ENCODE peak calls at places on chromosomes 4 and X, in ten cellular contexts. T is ovary; W is lung; D is naive thymus-derived CD4-positive, alpha-beta T cell; I is right atrium auricular region; P is IMR-90; V is heart left ventricle; Z is epithelial cell of prostate; N is left ventricle myocardium inferior; B is K562. L is an unnamed sample.

GRCh38 chr4:170827562-170828260 is 738.0 kb upstream of the AADAT start:
- DNase-seq in B (no peak), T (no peak), D (no peak), W (no peak), I (no peak), Z (peak), P (no peak), N (no peak), V (no peak), L (peak)

GRCh38 chr4:34323549-34324325 is 1920.6 kb downstream of the ARAP2 start:
- DNase-seq in W (no peak), B (no peak), I (no peak), N (no peak), P (peak), T (no peak), V (no peak), Z (no peak), D (no peak), L (no peak)

GRCh38 chr4:126839066-126839465 is 793.7 kb upstream of the INTU start:
- DNase-seq in W (no peak), V (no peak), Z (no peak), N (no peak), B (no peak), T (no peak), D (no peak), I (no peak), P (peak), L (no peak)

GRCh38 chrX:63934791-63935190 is 149.8 kb upstream of the ARHGEF9 start:
- DNase-seq in I (no peak), B (no peak), P (no peak), D (no peak), V (no peak), N (no peak), Z (no peak), T (no peak), W (no peak), L (no peak)

GRCh38 chrX:23699636-23700194 is 32.4 kb downstream of the PRDX4 start:
- DNase-seq in P (peak), W (peak), T (peak), V (peak), B (peak), Z (no peak), N (no peak), D (no peak), I (peak), L (no peak)

GRCh38 chrX:20374866-20375530 is 108.3 kb upstream of the RPS6KA3 start:
- DNase-seq in T (no peak), Z (peak), W (no peak), D (no peak), P (no peak), I (no peak), V (no peak), B (no peak), N (no peak), L (no peak)

GRCh38 chrX:28391528-28391927 is 195.7 kb upstream of the IL1RAPL1 start:
- DNase-seq in B (no peak), T (no peak), Z (no peak), D (no peak), W (no peak), V (no peak), N (no peak), P (no peak), I (no peak), L (no peak)

GRCh38 chr4:82431026-82431745 is 796 bp downstream of the ENOPH1 start:
- DNase-seq in P (peak), W (peak), T (peak), V (no peak), Z (no peak), D (peak), I (no peak), B (peak), N (no peak), L (peak)

GRCh38 chrX:150162141-150162540 is 201.0 kb upstream of the MAMLD1 start:
- DNase-seq in B (no peak), T (no peak), Z (no peak), I (no peak), P (no peak), V (no peak), W (no peak), N (no peak), D (no peak), L (peak)

GRCh38 chr4:39568805-39569204 is 41.6 kb upstream of the UGDH start:
- DNase-seq in T (no peak), I (no peak), Z (peak), D (no peak), V (no peak), W (no peak), N (no peak), B (no peak), P (no peak), L (peak)

GRCh38 chr4:137510866-137511265 is 21.4 kb downstream of the PCDH18 start:
- DNase-seq in B (no peak), I (no peak), P (peak), N (no peak), V (no peak), D (no peak), W (no peak), T (no peak), Z (no peak), L (peak)

GRCh38 chr4:7518871-7519637 is 84.3 kb upstream of the PSAPL1 start:
- DNase-seq in V (peak), T (no peak), P (no peak), N (peak), Z (no peak), B (no peak), W (no peak), I (no peak), D (no peak), L (no peak)

GRCh38 chr4:16505726-16506125 is 279.5 kb upstream of the TAPT1 start:
- DNase-seq in D (no peak), I (no peak), B (no peak), V (no peak), T (no peak), W (no peak), P (peak), N (no peak), Z (no peak), L (no peak)

GRCh38 chrX:143298663-143299241 is 218.5 kb downstream of the SPANXN3 start:
- DNase-seq in N (no peak), D (no peak), T (no peak), I (no peak), W (no peak), B (no peak), Z (no peak), P (no peak), V (no peak), L (no peak)

GRCh38 chr4:180513076-180513475 is 1730.1 kb upstream of the TENM3 start:
- DNase-seq in W (no peak), D (no peak), T (no peak), I (no peak), P (no peak), N (no peak), V (no peak), Z (no peak), B (no peak), L (no peak)

GRCh38 chr4:156503119-156503518 is 468.5 kb downstream of the PDGFC start:
- DNase-seq in N (no peak), T (no peak), B (no peak), V (no peak), Z (no peak), I (no peak), D (no peak), W (no peak), P (no peak), L (no peak)

GRCh38 chr4:187321741-187322140 is 598.1 kb upstream of the FAT1 start:
- DNase-seq in W (no peak), Z (no peak), I (no peak), V (no peak), P (no peak), T (no peak), B (no peak), N (no peak), D (no peak), L (no peak)

GRCh38 chrX:153917814-153918213 is 8.2 kb downstream of the ARHGAP4 start:
- DNase-seq in D (no peak), V (no peak), Z (no peak), P (no peak), I (no peak), B (no peak), W (no peak), T (no peak), N (no peak), L (peak)

GRCh38 chrX:50920132-50920531 is 9.6 kb downstream of the BMP15 start:
- DNase-seq in T (no peak), W (no peak), N (no peak), B (no peak), P (peak), I (no peak), V (no peak), D (no peak), Z (no peak), L (no peak)

GRCh38 chr4:149985981-149986380 is 92.3 kb upstream of the DCLK2 start:
- DNase-seq in V (no peak), D (no peak), I (no peak), T (no peak), Z (no peak), N (no peak), W (no peak), P (no peak), B (no peak), L (no peak)

DNA sequence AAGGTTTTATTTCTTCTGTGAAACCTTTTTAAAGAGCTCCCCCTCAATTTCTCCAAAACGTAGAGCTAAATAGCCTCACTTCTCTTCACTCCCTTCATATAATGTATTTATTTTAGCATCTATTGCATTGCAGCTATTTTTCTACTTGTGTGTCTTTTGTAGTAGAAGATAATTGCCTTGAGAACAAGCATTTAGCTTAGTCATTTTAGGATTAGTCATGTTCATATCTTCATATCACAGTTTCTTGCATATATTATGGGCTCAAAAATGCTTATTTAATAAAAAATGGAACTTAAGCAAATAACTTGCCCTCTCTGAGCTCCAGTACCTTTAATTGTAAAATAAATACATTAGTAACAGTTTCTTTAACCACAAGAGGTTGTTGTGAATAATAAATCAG is 72.1 kb upstream of the SPANXC start:
- DNase-seq in T (no peak), D (no peak), N (no peak), P (peak), Z (no peak), V (no peak), I (no peak), W (no peak), B (no peak), L (peak)
- H3K27ac ChIP-seq in T (no peak), D (no peak), N (no peak), P (no peak), Z (no peak), V (no peak), I (no peak), W (no peak), B (no peak), L (no peak)

GRCh38 chr4:75843596-75843995 is 58.7 kb downstream of the PPEF2 start:
- DNase-seq in I (no peak), N (no peak), D (no peak), Z (no peak), P (no peak), T (no peak), B (no peak), W (no peak), V (no peak), L (no peak)
- H3K27ac ChIP-seq in I (peak), N (no peak), D (no peak), Z (no peak), P (peak), T (no peak), B (no peak), W (no peak), V (no peak), L (no peak)

DNA sequence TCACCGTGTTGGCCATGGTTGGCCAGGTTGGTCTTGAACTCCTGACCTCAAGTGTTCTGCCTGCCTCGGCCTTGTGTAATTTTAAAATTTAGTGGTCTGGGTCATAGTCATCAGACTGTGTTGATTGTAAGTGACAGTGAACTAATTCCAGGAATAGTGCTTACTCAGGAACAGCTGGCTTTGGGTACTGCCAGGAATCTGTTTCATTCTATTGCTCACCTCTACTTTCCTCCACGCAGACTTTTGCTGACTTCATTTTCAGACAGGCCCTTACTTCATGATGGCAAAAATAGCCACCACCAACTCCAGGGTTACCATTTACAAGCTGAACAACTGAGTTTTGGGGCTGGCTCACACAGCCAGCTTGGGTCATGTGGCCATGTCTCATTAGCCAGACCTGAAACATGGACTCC is 54.6 kb downstream of the FNIP2 start:
- DNase-seq in V (peak), W (no peak), B (no peak), N (no peak), D (no peak), Z (peak), P (peak), I (no peak), T (no peak), L (no peak)
- H3K27ac ChIP-seq in V (peak), W (peak), B (no peak), N (peak), D (no peak), Z (peak), P (no peak), I (peak), T (no peak), L (no peak)

DNA sequence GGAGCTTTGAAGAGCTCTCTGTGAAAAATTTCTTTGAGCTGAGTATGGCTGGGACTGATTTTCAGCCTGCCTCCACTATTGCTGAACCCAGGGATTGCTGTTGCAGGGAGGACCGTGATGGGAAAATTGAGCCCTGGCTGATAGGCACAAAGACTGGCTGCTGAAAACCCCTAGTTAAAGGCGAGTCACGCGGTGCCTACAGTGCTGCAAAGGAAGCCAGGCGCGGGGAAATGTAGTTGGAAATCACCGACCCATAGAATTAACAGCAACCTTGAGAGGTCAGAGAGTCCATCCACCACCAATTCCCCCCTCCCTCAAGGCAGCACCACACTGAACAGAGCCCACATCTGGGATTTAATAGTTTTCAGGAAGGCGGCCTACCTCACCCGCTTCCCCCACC is 26.0 kb downstream of the FRMD7 start:
- DNase-seq in D (no peak), T (no peak), Z (no peak), N (no peak), B (no peak), P (no peak), I (no peak), V (no peak), W (no peak), L (no peak)
- H3K27ac ChIP-seq in D (no peak), T (no peak), Z (no peak), N (no peak), B (no peak), P (no peak), I (no peak), V (no peak), W (no peak), L (no peak)

GRCh38 chrX:77167993-77168392 is 279.2 kb upstream of the FGF16 start:
- DNase-seq in W (no peak), B (no peak), D (no peak), I (no peak), V (no peak), P (no peak), Z (no peak), N (no peak), T (no peak), L (no peak)
- H3K27ac ChIP-seq in W (no peak), B (no peak), D (no peak), I (no peak), V (no peak), P (no peak), Z (no peak), N (no peak), T (no peak), L (no peak)

DNA sequence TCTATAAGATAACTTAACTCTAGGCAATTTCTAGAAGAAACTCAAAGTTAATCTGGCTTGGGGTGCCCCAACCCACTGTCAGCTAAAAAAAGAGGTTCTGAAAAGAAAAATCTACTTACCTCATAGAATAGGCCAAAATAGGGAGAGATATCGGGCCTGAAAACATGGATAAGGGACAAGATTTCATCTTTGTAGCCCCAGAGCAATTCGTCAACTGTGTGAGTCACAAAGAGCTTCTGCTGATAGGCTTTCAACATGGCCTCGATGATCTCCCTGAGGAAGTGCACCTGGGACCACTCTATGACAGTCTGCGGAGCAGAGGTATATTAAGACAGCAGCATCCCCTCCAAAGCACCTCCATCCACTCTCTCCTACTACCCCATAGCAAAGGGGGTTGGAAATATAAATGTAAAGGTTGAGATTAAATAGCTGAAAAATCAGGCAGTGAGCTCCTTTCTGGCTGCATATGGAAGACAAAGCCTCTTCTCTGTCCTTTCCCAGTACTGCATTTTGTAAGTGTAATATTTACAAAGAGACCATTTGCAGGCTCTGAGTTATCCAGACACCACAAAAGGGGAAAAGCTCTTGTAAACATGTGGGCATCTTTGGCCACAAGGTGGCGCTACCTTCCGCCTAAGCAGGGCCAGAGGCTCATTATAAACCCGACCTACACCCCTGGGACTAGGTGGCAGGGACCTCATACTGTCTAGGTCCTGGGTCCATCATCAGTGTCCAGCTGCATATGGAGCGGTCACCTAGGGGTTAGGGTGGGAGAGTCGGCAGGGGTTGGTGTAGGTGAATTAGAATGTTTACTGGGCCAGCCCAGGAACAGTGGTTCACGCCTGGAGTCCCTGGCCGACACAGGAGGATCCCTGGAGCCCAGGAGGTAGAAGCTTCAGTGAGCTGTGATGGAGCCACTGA is 31.5 kb upstream of the NUP54 start:
- DNase-seq in Z (no peak), P (peak), V (peak), W (peak), B (peak), T (peak), D (peak), I (peak), N (peak), L (peak)
- H3K27ac ChIP-seq in Z (no peak), P (no peak), V (no peak), W (no peak), B (peak), T (no peak), D (no peak), I (no peak), N (no peak), L (no peak)

DNA sequence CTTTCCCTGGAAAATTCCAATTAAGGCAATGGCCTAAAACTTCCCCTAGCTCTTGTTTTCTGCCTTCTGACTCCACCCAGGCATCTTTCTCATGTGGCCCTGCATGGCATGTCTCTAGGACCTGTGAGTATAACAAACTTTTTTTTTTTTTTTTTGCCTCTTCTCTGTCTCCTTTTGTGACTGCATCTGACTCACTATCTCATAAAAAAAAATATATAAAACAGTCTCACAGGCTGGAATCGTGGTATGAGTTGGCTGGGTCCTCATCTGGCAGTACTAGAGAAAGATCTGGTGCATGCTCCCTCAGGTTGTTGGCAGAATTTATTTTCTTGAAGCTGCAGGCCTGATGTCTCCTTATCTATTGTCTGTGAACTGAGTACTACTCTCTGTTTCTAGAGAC is 313.9 kb downstream of the TECRL start:
- DNase-seq in D (no peak), W (no peak), I (no peak), T (no peak), N (no peak), P (no peak), V (no peak), B (no peak), Z (peak), L (no peak)
- H3K27ac ChIP-seq in D (no peak), W (no peak), I (no peak), T (no peak), N (no peak), P (no peak), V (no peak), B (no peak), Z (no peak), L (no peak)